ENCODE peak calls at places on chromosomes 7 and 10, in five cellular contexts. Q is CD8-positive, alpha-beta T cell; P is RWPE2; O is BE2C; C is AG04450. B is an unnamed sample.
A peak's percentile ranks its signal among the peaks of the same experiment; 100 is the strongest.

GRCh38 chr10:46237815-46238510 is 48.8 kb upstream of the ANTXRL start:
- DNase-seq in Q (no peak), P (no peak), O (no peak), C (no peak), B (no peak)

GRCh38 chr7:158431941-158432347 is 155.7 kb downstream of the PTPRN2 start:
- DNase-seq in Q (no peak), P (peak; percentile 86), O (no peak), C (no peak), B (peak; percentile 61)

GRCh38 chr10:575312-576129 is 113.9 kb downstream of the DIP2C start:
- DNase-seq in Q (no peak), P (no peak), O (no peak), C (no peak), B (no peak)

GRCh38 chr10:102435529-102436233 is 3.3 kb upstream of the CUEDC2 start:
- DNase-seq in Q (no peak), P (no peak), O (no peak), C (no peak), B (no peak)

GRCh38 chr7:131859162-131859821 is 302.9 kb upstream of the PODXL start:
- DNase-seq in Q (peak; percentile 54), P (no peak), O (peak; percentile 78), C (peak; percentile 26), B (peak; percentile 70)

GRCh38 chr10:29649561-29650551 is 15.1 kb upstream of the SVIL start:
- DNase-seq in Q (no peak), P (no peak), O (no peak), C (peak; percentile 69), B (no peak)

GRCh38 chr10:48658889-48659269 is 25.8 kb upstream of the WDFY4 start:
- DNase-seq in Q (no peak), P (no peak), O (no peak), C (no peak), B (no peak)

GRCh38 chr7:55048221-55048859 is 29.5 kb downstream of the EGFR start:
- DNase-seq in Q (no peak), P (no peak), O (no peak), C (no peak), B (no peak)

GRCh38 chr7:98341106-98341505 is 59.6 kb downstream of the BRI3 start:
- DNase-seq in Q (no peak), P (no peak), O (no peak), C (no peak), B (no peak)

GRCh38 chr7:135281363-135281949 is 47.8 kb downstream of the STRA8 start:
- DNase-seq in Q (peak; percentile 79), P (no peak), O (peak; percentile 89), C (peak; percentile 75), B (peak; percentile 95)

GRCh38 chr7:55245271-55245723 is 119.8 kb upstream of the LANCL2 start:
- DNase-seq in Q (no peak), P (no peak), O (no peak), C (no peak), B (no peak)

GRCh38 chr7:1981201-1981877 is 251.4 kb downstream of the MAD1L1 start:
- DNase-seq in Q (no peak), P (no peak), O (peak; percentile 5), C (no peak), B (peak; percentile 8)

GRCh38 chr7:30168800-30169584 is 34.2 kb downstream of the MTURN start:
- DNase-seq in Q (no peak), P (no peak), O (no peak), C (peak; percentile 48), B (no peak)

GRCh38 chr10:34526758-34527730 is 288.1 kb downstream of the PARD3 start:
- DNase-seq in Q (no peak), P (no peak), O (no peak), C (peak; percentile 89), B (no peak)

GRCh38 chr7:96013836-96014235 is 241.5 kb downstream of the DYNC1I1 start:
- DNase-seq in Q (no peak), P (no peak), O (no peak), C (no peak), B (no peak)

GRCh38 chr10:11529276-11529675 is 82.2 kb downstream of the USP6NL start:
- DNase-seq in Q (no peak), P (no peak), O (no peak), C (no peak), B (no peak)

GRCh38 chr10:11530806-11531205 is 80.6 kb downstream of the USP6NL start:
- DNase-seq in Q (no peak), P (no peak), O (no peak), C (no peak), B (no peak)

GRCh38 chr10:11535376-11535959 is 76.0 kb downstream of the USP6NL start:
- DNase-seq in Q (no peak), P (no peak), O (no peak), C (no peak), B (no peak)

GRCh38 chr10:11533328-11533781 is 78.1 kb downstream of the USP6NL start:
- DNase-seq in Q (no peak), P (no peak), O (no peak), C (no peak), B (no peak)

DNA sequence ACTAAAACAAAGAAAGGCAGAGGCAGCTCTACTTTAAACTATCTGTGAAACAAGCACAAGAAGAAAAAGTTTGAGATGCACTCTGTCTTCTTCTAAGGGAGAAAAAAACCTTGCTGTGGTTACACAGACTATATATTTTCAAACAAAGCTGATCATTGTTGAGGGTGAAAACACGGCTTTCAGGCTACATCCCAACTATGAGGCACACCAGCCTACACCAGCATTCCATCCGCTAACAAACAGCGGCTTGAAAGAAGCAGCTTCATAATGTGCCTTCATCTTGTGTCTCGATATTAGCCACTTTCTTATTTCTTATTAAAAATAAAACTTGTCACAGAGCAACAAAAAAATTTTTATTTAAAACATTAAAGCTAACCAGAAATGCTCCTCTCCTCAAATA is 79.1 kb downstream of the USP6NL start:
- DNase-seq in Q (no peak), P (no peak), O (no peak), C (no peak), B (no peak)
- H3K4me3 ChIP-seq in Q (no peak overlapping the region), P (no peak overlapping the region), O (no peak overlapping the region), C (no peak overlapping the region), B (no peak overlapping the region)

DNA sequence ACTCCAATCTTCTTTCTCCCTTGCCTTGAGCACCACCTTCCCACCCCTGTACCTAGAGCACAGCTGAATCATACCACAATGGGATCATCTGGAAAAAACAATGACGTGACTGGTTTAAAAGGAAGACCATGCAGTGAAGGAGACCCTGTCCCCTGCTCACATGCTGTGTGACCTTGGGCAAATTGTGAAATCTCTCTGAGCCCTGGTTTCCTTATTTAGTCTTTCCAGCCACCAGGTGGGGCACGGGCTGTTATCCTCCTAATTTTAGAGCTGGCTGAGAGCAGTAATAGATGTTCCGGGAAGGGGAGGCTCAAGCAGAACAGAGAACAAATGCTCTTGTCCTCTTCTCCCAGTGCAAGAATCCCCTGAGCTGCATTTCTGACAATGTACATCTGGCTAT is 198.3 kb downstream of the RPS24 start:
- DNase-seq in Q (no peak), P (no peak), O (no peak), C (no peak), B (no peak)
- TF ChIP-seq CTCF in Q (no peak), P (no peak), O (peak; percentile 13), C (peak; percentile 42), B (no peak)

GRCh38 chr10:121751191-121751760 is 153.0 kb upstream of the FGFR2 start:
- DNase-seq in Q (no peak), P (no peak), O (no peak), C (no peak), B (no peak)

GRCh38 chr10:121754667-121755066 is 156.4 kb upstream of the FGFR2 start:
- DNase-seq in Q (no peak), P (no peak), O (no peak), C (no peak), B (no peak)

GRCh38 chr10:121753726-121754476 is 155.7 kb upstream of the FGFR2 start:
- DNase-seq in Q (no peak), P (no peak), O (no peak), C (no peak), B (no peak)
- H3K4me3 ChIP-seq in Q (no peak overlapping the region), P (no peak overlapping the region), O (no peak overlapping the region), C (no peak overlapping the region), B (no peak overlapping the region)

DNA sequence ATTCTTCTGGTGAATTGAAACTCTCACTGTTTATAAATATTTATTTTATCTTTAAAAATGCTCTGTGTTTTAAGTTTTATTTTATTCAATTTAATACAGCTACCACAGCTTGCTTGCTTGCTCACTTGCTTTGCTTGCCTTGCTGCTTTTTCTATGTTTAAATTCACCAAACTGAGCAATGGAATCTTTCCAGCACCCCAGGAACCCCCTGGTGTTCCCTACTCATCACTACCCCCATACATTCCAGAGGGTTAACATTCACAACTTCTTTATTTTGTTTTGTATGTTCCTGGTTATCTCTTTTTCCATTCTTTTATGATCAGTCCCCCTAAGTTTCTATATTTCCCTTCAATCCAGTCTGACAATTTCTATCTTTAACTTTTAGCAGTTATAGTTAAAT is 166.5 kb upstream of the COL1A2 start:
- DNase-seq in Q (no peak), P (no peak), O (no peak), C (no peak), B (no peak)
- TF ChIP-seq CTCF in Q (no peak), P (no peak), O (no peak), C (no peak), B (no peak)

GRCh38 chr7:4136036-4136435 is 546.1 kb upstream of the FOXK1 start:
- DNase-seq in Q (no peak), P (no peak), O (no peak), C (no peak), B (no peak)

GRCh38 chr7:4134204-4134603 is 547.9 kb upstream of the FOXK1 start:
- DNase-seq in Q (no peak), P (peak; percentile 22), O (no peak), C (no peak), B (no peak)

GRCh38 chr7:4134631-4135030 is 547.5 kb upstream of the FOXK1 start:
- DNase-seq in Q (no peak), P (peak; percentile 48), O (no peak), C (no peak), B (no peak)

GRCh38 chr7:4138866-4139265 is 543.2 kb upstream of the FOXK1 start:
- DNase-seq in Q (no peak), P (peak; percentile 45), O (no peak), C (no peak), B (no peak)

DNA sequence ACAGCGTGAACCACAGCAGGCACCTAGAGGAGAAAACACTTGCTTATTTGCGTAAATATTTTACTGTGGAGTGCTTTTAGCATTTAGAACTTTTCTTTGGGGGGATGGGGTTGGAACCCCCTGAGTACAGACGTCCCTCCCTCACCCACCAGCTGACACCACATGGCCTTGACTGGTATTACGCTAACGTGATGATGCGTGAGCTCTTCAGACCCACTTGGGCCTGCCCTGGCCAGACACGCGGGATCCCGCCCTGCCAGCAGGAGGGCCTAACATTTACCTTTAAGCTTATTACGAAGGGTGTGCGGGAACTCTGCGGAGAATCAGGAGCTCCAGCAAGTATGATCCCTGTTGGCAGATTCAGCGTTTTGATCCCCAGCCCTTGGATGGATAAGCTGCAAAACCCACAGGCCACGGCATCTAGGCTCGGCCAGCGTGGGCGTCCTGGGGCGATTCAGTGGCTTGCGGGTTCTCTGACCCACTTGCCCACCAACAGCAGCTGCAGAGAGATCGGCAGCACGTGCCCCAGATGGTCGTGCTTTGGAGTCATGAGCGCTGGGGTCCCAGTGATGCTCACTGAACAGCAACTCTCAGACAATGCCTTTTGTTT is 545.5 kb upstream of the FOXK1 start:
- DNase-seq in Q (no peak), P (no peak), O (no peak), C (no peak), B (no peak)
- H3K4me3 ChIP-seq in Q (no peak overlapping the region), P (no peak overlapping the region), O (no peak overlapping the region), C (no peak overlapping the region), B (no peak overlapping the region)